ENCODE peak calls at places on chromosomes 13 and 19, in six cellular contexts. L is IMR-90, M is neuronal stem cell, J is mesendoderm, T is H1, R is mesenchymal stem cell. K is an unnamed sample.
A peak's percentile ranks its signal among the peaks of the same experiment; 100 is the strongest.

GRCh38 chr13:80363890-80364503 is 23.1 kb upstream of the SPRY2 start:
- DNase-seq in T (no peak), R (peak; percentile 48), L (peak; percentile 49), M (no peak), J (peak; percentile 30), K (no peak)

GRCh38 chr19:18490719-18491118 is 31.2 kb downstream of the ELL start:
- DNase-seq in T (no peak), R (no peak), M (no peak), L (no peak), J (no peak), K (no peak)

GRCh38 chr19:17577698-17578097 is 22.2 kb downstream of the COLGALT1 start:
- DNase-seq in L (no peak), R (no peak), T (peak; percentile 53), M (no peak), J (no peak), K (peak; percentile 55)

GRCh38 chr19:7733376-7733775 is 1.5 kb upstream of the CLEC4G start:
- DNase-seq in J (no peak), M (no peak), R (no peak), L (no peak), T (no peak), K (no peak)

GRCh38 chr13:111020546-111020945 is 94.6 kb upstream of the ARHGEF7 start:
- DNase-seq in L (no peak), M (no peak), T (no peak), J (no peak), R (no peak), K (no peak)

GRCh38 chr19:34150558-34150957 is 21.7 kb upstream of the LSM14A start:
- DNase-seq in R (no peak), J (no peak), L (no peak), M (no peak), T (no peak), K (no peak)

GRCh38 chr19:28710278-28710677 is 502.7 kb downstream of the UQCRFS1 start:
- DNase-seq in T (no peak), R (peak; percentile 76), L (peak; percentile 67), M (peak; percentile 59), J (peak; percentile 71), K (no peak)

GRCh38 chr19:16944626-16945363 is 56.0 kb downstream of the F2RL3 start:
- DNase-seq in L (no peak), R (no peak), T (no peak), M (no peak), J (peak; percentile 21), K (no peak)

GRCh38 chr19:31659897-31660210 is 310.6 kb upstream of the TSHZ3 start:
- DNase-seq in L (peak; percentile 18), M (no peak), J (no peak), R (peak; percentile 17), T (no peak), K (no peak)

GRCh38 chr19:10116866-10117616 is 2.7 kb downstream of the EIF3G start:
- DNase-seq in J (no peak), T (no peak), L (no peak), M (no peak), R (no peak), K (no peak)

GRCh38 chr19:10116085-10116865 is 3.4 kb downstream of the EIF3G start:
- DNase-seq in L (no peak), R (no peak), M (no peak), T (no peak), J (peak; percentile 22), K (no peak)

GRCh38 chr19:10122066-10122465 is 2.4 kb upstream of the EIF3G start:
- DNase-seq in M (no peak), R (peak; percentile 46), T (no peak), J (no peak), L (peak; percentile 70), K (no peak)

GRCh38 chr19:10120538-10121198 is 969 bp upstream of the EIF3G start:
- DNase-seq in T (no peak), R (peak; percentile 77), J (no peak), M (no peak), L (peak; percentile 92), K (no peak)

DNA sequence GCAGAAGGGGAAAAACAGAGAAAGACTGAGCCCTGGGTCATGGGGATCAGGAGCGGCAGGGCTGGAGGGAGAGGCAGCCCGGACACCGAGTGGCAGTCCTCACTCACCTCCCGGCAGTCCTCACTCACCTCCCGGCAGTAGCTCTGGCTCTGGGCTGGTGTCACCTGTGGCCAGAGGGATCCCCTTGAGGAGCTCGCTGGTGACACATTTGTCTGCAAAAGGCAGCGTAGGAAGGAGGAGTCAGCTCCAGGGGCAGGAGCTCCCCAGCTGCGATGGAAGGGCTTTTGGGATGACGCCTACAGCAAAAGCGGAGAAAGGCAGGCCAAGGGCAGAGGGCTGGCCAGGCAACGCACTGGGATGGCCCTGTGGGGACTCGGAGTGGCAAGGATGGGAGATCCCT is 739 bp downstream of the EIF3G start:
- DNase-seq in R (peak; percentile 23), L (no peak), M (no peak), J (peak; percentile 45), T (no peak), K (no peak)
- H3K23ac ChIP-seq in R (no peak overlapping the region), L (peak overlapping the region; percentile 46), M (peak overlapping the region; percentile 80), J (no peak overlapping the region), T (no peak overlapping the region), K (no peak overlapping the region)

GRCh38 chr19:38506375-38506722 is 72.9 kb downstream of the RYR1 start:
- DNase-seq in J (no peak), M (no peak), R (no peak), T (no peak), L (no peak), K (no peak)

GRCh38 chr19:38506723-38507550 is 73.4 kb downstream of the RYR1 start:
- DNase-seq in J (peak; percentile 94), R (peak; percentile 74), M (peak; percentile 48), L (no peak), T (peak; percentile 99), K (peak; percentile 98)

GRCh38 chr19:38509027-38509426 is 75.5 kb downstream of the RYR1 start:
- DNase-seq in M (no peak), L (no peak), R (no peak), J (no peak), T (no peak), K (no peak)

GRCh38 chr19:38508507-38508906 is 75.0 kb downstream of the RYR1 start:
- DNase-seq in M (no peak), L (no peak), T (no peak), R (no peak), J (no peak), K (no peak)

GRCh38 chr19:38507551-38508127 is 74.1 kb downstream of the RYR1 start:
- DNase-seq in T (no peak), J (no peak), R (no peak), M (no peak), L (no peak), K (no peak)
- H2BK15ac ChIP-seq in T (no peak overlapping the region), J (no peak overlapping the region), R (no peak overlapping the region), M (no peak overlapping the region), L (no peak overlapping the region), K (no peak overlapping the region)

GRCh38 chr19:54100560-54100959 is at the start of gene OSCAR:
- DNase-seq in J (no peak), R (peak; percentile 4), T (no peak), L (no peak), M (no peak), K (no peak)
- H3K4me2 ChIP-seq in J (no peak within 1 kb of the TSS), R (no peak within 1 kb of the TSS), T (no peak within 1 kb of the TSS), L (no peak within 1 kb of the TSS), M (no peak within 1 kb of the TSS), K (no peak within 1 kb of the TSS)

GRCh38 chr13:46850214-46850613 is 46.6 kb downstream of the HTR2A start:
- DNase-seq in L (no peak), R (peak; percentile 49), M (no peak), T (no peak), J (no peak), K (no peak)

GRCh38 chr13:46844431-46844830 is 47.5 kb upstream of the ESD start:
- DNase-seq in T (no peak), M (no peak), R (peak; percentile 29), L (peak; percentile 3), J (no peak), K (no peak)

GRCh38 chr13:46846736-46847135 is 49.8 kb upstream of the ESD start:
- DNase-seq in L (no peak), J (no peak), M (no peak), R (no peak), T (no peak), K (no peak)

GRCh38 chr13:46839399-46839798 is 42.4 kb upstream of the ESD start:
- DNase-seq in M (no peak), J (no peak), R (no peak), T (no peak), L (no peak), K (no peak)

DNA sequence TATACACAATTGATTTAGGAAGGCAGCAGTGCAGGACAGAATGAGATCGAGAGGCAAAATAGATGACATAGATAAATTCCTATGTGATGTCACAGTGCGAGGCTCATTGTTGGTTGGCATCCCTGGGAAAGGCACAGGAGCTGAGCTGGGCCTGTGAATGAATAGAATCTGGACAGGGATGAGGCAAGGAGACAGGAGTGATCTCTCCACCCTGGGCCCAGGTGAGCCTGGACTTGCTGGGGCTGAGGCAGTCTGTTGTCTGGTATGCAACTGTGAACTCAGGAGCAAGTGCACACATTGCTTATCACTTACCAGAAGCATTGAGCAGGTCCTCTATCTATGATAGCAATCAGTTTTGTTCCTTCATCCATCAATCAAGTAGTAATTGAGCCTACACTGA is 48.2 kb upstream of the ESD start:
- DNase-seq in J (no peak), M (no peak), R (no peak), T (no peak), L (no peak), K (no peak)
- H3K23ac ChIP-seq in J (no peak overlapping the region), M (no peak overlapping the region), R (no peak overlapping the region), T (no peak overlapping the region), L (no peak overlapping the region), K (no peak overlapping the region)

GRCh38 chr13:46119883-46120614 is 15.2 kb upstream of the CPB2 start:
- DNase-seq in L (peak; percentile 19), T (no peak), R (peak; percentile 71), M (no peak), J (peak; percentile 85), K (no peak)
- H2BK15ac ChIP-seq in L (no peak overlapping the region), T (no peak overlapping the region), R (no peak overlapping the region), M (no peak overlapping the region), J (no peak overlapping the region), K (no peak overlapping the region)

K was measured in H9.